ENCODE peak calls at places on chromosomes 2 and 18, in seven cellular contexts. P, O, Z, Y, A, V and G are unnamed samples.
A peak's percentile ranks its signal among the peaks of the same experiment; 100 is the strongest.

GRCh38 chr18:77191241-77191751 is 58.4 kb upstream of the GALR1 start:
- DNase-seq in P (peak; percentile 56), O (no peak), Z (no peak), Y (no peak), A (no peak), V (peak; percentile 70), G (no peak)

GRCh38 chr2:131156452-131157149 is 51.5 kb downstream of the PLEKHB2 start:
- DNase-seq in P (no peak), O (no peak), Z (no peak), Y (no peak), A (no peak), V (no peak), G (no peak)

GRCh38 chr18:68735498-68736343 is 20.8 kb upstream of the TMX3 start:
- DNase-seq in P (peak; percentile 72), O (no peak), Z (no peak), Y (peak; percentile 23), A (no peak), V (peak; percentile 79), G (no peak)

GRCh38 chr2:158009425-158009824 is 92.3 kb upstream of the UPP2 start:
- DNase-seq in P (no peak), O (no peak), Z (no peak), Y (no peak), A (no peak), V (no peak), G (no peak)

GRCh38 chr2:64586054-64586453 is 61.9 kb downstream of the AFTPH start:
- DNase-seq in P (no peak), O (no peak), Z (no peak), Y (no peak), A (no peak), V (no peak), G (no peak)

GRCh38 chr18:24488824-24489493 is 28.5 kb downstream of the HRH4 start:
- DNase-seq in P (peak; percentile 61), O (no peak), Z (no peak), Y (peak; percentile 27), A (no peak), V (peak; percentile 81), G (no peak)

GRCh38 chr2:76197842-76198448 is 487.2 kb upstream of the GCFC2 start:
- DNase-seq in P (peak; percentile 36), O (peak; percentile 27), Z (peak; percentile 26), Y (peak; percentile 19), A (peak; percentile 17), V (peak; percentile 71), G (peak; percentile 22)

GRCh38 chr2:152171733-152172132 is 3.8 kb downstream of the STAM2 start:
- DNase-seq in P (no peak), O (no peak), Z (no peak), Y (no peak), A (no peak), V (no peak), G (no peak)

GRCh38 chr18:12772111-12772510 is 69.3 kb downstream of the PSMG2 start:
- DNase-seq in P (no peak), O (no peak), Z (no peak), Y (no peak), A (no peak), V (no peak), G (no peak)

GRCh38 chr2:113980946-113981345 is 91.1 kb downstream of the ACTR3 start:
- DNase-seq in P (peak; percentile 56), O (no peak), Z (peak; percentile 55), Y (no peak), A (no peak), V (peak; percentile 14), G (no peak)

GRCh38 chr2:164837807-164838206 is 3.8 kb downstream of the COBLL1 start:
- DNase-seq in P (no peak), O (no peak), Z (no peak), Y (no peak), A (no peak), V (no peak), G (no peak)

GRCh38 chr2:185628985-185629384 is 109.6 kb upstream of the FSIP2 start:
- DNase-seq in P (no peak), O (no peak), Z (no peak), Y (peak; percentile 29), A (no peak), V (no peak), G (no peak)

GRCh38 chr18:3061581-3062416 is 48.9 kb upstream of the LPIN2 start:
- DNase-seq in P (no peak), O (no peak), Z (no peak), Y (no peak), A (no peak), V (no peak), G (no peak)

GRCh38 chr2:8656160-8656641 is 25.7 kb upstream of the ID2 start:
- DNase-seq in P (peak; percentile 92), O (no peak), Z (no peak), Y (no peak), A (no peak), V (peak; percentile 79), G (no peak)

GRCh38 chr2:8652774-8653426 is 29.0 kb upstream of the ID2 start:
- DNase-seq in P (no peak), O (no peak), Z (no peak), Y (no peak), A (no peak), V (no peak), G (no peak)

GRCh38 chr2:8653485-8653884 is 28.4 kb upstream of the ID2 start:
- DNase-seq in P (no peak), O (no peak), Z (no peak), Y (no peak), A (no peak), V (no peak), G (no peak)

GRCh38 chr2:8654483-8654882 is 27.4 kb upstream of the ID2 start:
- DNase-seq in P (no peak), O (no peak), Z (no peak), Y (no peak), A (no peak), V (no peak), G (no peak)

GRCh38 chr2:8654041-8654440 is 27.8 kb upstream of the ID2 start:
- DNase-seq in P (no peak), O (no peak), Z (no peak), Y (no peak), A (no peak), V (no peak), G (no peak)
- H3K4me3 ChIP-seq in P (no peak overlapping the region), O (no peak overlapping the region), Z (no peak overlapping the region), Y (no peak overlapping the region), A (no peak overlapping the region), V (no peak overlapping the region), G (no peak overlapping the region)

GRCh38 chr18:63109789-63110188 is 209.8 kb downstream of the BCL2 start:
- DNase-seq in P (peak; percentile 23), O (no peak), Z (no peak), Y (no peak), A (no peak), V (no peak), G (no peak)

GRCh38 chr18:63107171-63107850 is 212.3 kb downstream of the BCL2 start:
- DNase-seq in P (no peak), O (no peak), Z (no peak), Y (no peak), A (no peak), V (peak; percentile 46), G (no peak)

GRCh38 chr18:63105636-63106316 is 213.8 kb downstream of the BCL2 start:
- DNase-seq in P (no peak), O (no peak), Z (no peak), Y (no peak), A (no peak), V (no peak), G (no peak)

GRCh38 chr18:63106727-63107126 is 212.8 kb downstream of the BCL2 start:
- DNase-seq in P (no peak), O (no peak), Z (no peak), Y (no peak), A (no peak), V (no peak), G (no peak)

GRCh38 chr18:63107931-63108330 is 211.6 kb downstream of the BCL2 start:
- DNase-seq in P (no peak), O (no peak), Z (no peak), Y (no peak), A (no peak), V (no peak), G (no peak)
- H3K4me3 ChIP-seq in P (no peak overlapping the region), O (no peak overlapping the region), Z (no peak overlapping the region), Y (no peak overlapping the region), A (no peak overlapping the region), V (no peak overlapping the region), G (no peak overlapping the region)

DNA sequence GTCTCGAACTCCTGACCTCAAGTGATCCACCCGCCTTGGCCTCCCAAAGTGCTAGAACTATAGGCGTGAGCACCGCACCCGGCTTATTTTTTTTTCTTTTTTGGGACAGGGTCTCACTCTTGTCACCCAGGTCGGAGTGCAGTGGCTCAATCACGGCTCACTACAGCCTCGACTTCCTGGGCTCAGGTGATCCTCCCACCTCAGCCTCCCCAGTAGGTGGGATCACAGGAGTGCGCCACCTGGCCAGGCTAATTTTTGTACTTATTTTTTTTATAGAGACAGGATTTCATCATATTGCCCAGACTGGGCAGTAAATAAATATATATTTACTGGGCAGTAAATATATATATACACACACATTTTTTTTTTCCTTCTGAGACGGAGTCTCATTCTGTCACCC is 2.6 kb downstream of the ATP5F1A start:
- DNase-seq in P (no peak), O (no peak), Z (no peak), Y (no peak), A (no peak), V (no peak), G (no peak)
- H3K4me3 ChIP-seq in P (no peak overlapping the region), O (no peak overlapping the region), Z (no peak overlapping the region), Y (no peak overlapping the region), A (no peak overlapping the region), V (no peak overlapping the region), G (no peak overlapping the region)

GRCh38 chr2:199460101-199460671 is 2.4 kb upstream of the SATB2 start:
- DNase-seq in P (peak; percentile 54), O (no peak), Z (no peak), Y (peak; percentile 22), A (no peak), V (peak; percentile 77), G (no peak)

GRCh38 chr2:199462167-199462976 is 4.6 kb upstream of the SATB2 start:
- DNase-seq in P (no peak), O (no peak), Z (no peak), Y (no peak), A (no peak), V (peak; percentile 60), G (no peak)

GRCh38 chr2:199461455-199462166 is 3.9 kb upstream of the SATB2 start:
- DNase-seq in P (peak; percentile 28), O (no peak), Z (no peak), Y (no peak), A (no peak), V (peak; percentile 72), G (no peak)

GRCh38 chr2:199459286-199460100 is 1.8 kb upstream of the SATB2 start:
- DNase-seq in P (peak; percentile 97), O (peak; percentile 78), Z (peak; percentile 93), Y (peak; percentile 93), A (peak; percentile 92), V (peak; percentile 94), G (peak; percentile 70)

DNA sequence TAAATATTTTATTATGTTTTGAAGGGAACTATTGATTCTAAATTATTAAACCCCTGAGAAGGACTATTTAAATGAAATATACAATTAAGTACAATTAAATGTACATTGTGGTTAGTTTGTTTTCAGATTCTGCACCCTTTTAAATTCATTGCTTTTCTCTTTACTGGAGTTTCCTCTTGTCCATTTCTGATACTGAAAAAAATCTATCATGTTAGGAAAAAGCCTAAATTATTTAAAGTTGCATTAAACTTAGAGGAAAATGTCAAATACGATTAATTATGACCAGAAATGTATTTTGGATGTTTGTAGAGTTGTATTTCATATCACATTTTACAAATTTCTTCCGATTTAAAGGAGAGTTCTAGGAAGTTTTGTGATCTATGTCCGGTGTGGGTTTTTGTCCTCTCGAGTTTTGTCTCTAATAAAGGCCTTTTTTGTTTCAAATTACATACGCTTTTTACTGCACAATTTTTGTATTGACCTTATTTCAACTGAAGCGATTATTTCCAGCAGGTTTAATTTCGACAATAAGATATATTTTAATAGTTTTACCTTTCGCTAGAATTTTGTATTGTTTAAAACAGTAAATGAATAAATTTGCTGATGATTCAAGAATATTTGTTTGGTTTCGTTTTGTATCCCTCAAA is 3.2 kb upstream of the SATB2 start:
- DNase-seq in P (peak; percentile 20), O (no peak), Z (no peak), Y (no peak), A (no peak), V (peak; percentile 53), G (no peak)
- H3K4me3 ChIP-seq in P (no peak overlapping the region), O (no peak overlapping the region), Z (no peak overlapping the region), Y (peak overlapping the region; percentile 64), A (no peak overlapping the region), V (peak overlapping the region; percentile 98), G (no peak overlapping the region)